ENCODE peak calls at places on chromosomes 16 and 17, in seven cellular contexts. K is chondrocyte, Z is foreskin fibroblast, R is uterus, B is choroid plexus epithelial cell, A is prostate gland, L is heart left ventricle. M is an unnamed sample.

GRCh38 chr17:11651089-11651488 is 52.8 kb downstream of the DNAH9 start:
- DNase-seq in Z (no peak), A (no peak), L (no peak), B (no peak), R (no peak), K (no peak), M (no peak)

GRCh38 chr17:60491771-60492170 is 34.3 kb downstream of the APPBP2 start:
- DNase-seq in Z (no peak), A (no peak), B (no peak), K (no peak), R (no peak), L (no peak), M (no peak)

GRCh38 chr17:58710948-58711552 is 18.6 kb downstream of the RAD51C start:
- DNase-seq in Z (peak), K (no peak), R (peak), L (no peak), B (peak), A (peak), M (peak)

GRCh38 chr16:53378138-53378537 is 56.1 kb upstream of the RBL2 start:
- DNase-seq in A (no peak), K (no peak), L (no peak), Z (no peak), B (no peak), R (no peak), M (no peak)

GRCh38 chr16:70715113-70715711 is 29.4 kb upstream of the MTSS2 start:
- DNase-seq in B (peak), A (peak), K (peak), L (peak), R (peak), Z (peak), M (no peak)

GRCh38 chr17:81509048-81509686 is 3.4 kb downstream of the ACTG1 start:
- DNase-seq in Z (no peak), K (no peak), R (no peak), L (no peak), A (no peak), B (peak), M (no peak)

GRCh38 chr17:4895676-4896331 is 3.5 kb upstream of the C17orf107 start:
- DNase-seq in Z (no peak), A (no peak), R (no peak), L (no peak), B (no peak), K (peak), M (no peak)

GRCh38 chr16:68065716-68066305 is 19.4 kb upstream of the NFATC3 start:
- DNase-seq in B (peak), R (no peak), A (no peak), L (no peak), Z (peak), K (peak), M (no peak)

GRCh38 chr16:278863-279366 is 1.5 kb upstream of the ARHGDIG start:
- DNase-seq in B (peak), Z (no peak), L (peak), A (no peak), R (no peak), K (no peak), M (no peak)

GRCh38 chr17:47276868-47277267 is 23.2 kb downstream of the ITGB3 start:
- DNase-seq in A (no peak), Z (peak), K (no peak), R (peak), L (peak), B (peak), M (no peak)

GRCh38 chr17:58969156-58969555 is 137.5 kb downstream of the TRIM37 start:
- DNase-seq in Z (no peak), K (no peak), L (no peak), A (no peak), B (no peak), R (no peak), M (no peak)

GRCh38 chr17:61251939-61252865 is 147.4 kb upstream of the TBX2 start:
- DNase-seq in Z (peak), L (peak), K (peak), A (peak), B (peak), R (peak), M (no peak)

GRCh38 chr16:58500329-58501241 is 642 bp downstream of the NDRG4 start:
- DNase-seq in Z (no peak), K (peak), A (no peak), B (no peak), L (no peak), R (no peak), M (no peak)

GRCh38 chr17:72952220-72952619 is 140.3 kb downstream of the SLC39A11 start:
- DNase-seq in A (no peak), L (no peak), K (no peak), B (no peak), R (no peak), Z (no peak), M (no peak)

GRCh38 chr16:86462334-86463084 is 47.8 kb upstream of the FOXF1 start:
- DNase-seq in Z (no peak), R (no peak), B (peak), K (no peak), A (no peak), L (no peak), M (no peak)

GRCh38 chr16:31181102-31181830 is 1.3 kb downstream of the FUS start:
- DNase-seq in B (peak), R (peak), A (no peak), Z (peak), K (peak), L (peak), M (no peak)

GRCh38 chr16:65083181-65083845 is 38.5 kb downstream of the CDH11 start:
- DNase-seq in B (no peak), A (no peak), L (no peak), R (no peak), Z (no peak), K (no peak), M (no peak)

GRCh38 chr17:6488008-6488539 is 43.8 kb downstream of the PIMREG start:
- DNase-seq in Z (no peak), B (no peak), A (no peak), R (no peak), K (no peak), L (no peak), M (no peak)

GRCh38 chr17:19298561-19299213 is 61.5 kb downstream of the EPN2 start:
- DNase-seq in Z (no peak), L (no peak), A (no peak), K (no peak), R (no peak), B (no peak), M (no peak)

GRCh38 chr17:59401725-59402124 is 70.3 kb downstream of the YPEL2 start:
- DNase-seq in A (no peak), K (no peak), B (no peak), R (no peak), L (no peak), Z (no peak), M (no peak)

GRCh38 chr16:3890091-3890490 is 9.6 kb upstream of the CREBBP start:
- DNase-seq in B (no peak), K (peak), A (no peak), R (no peak), L (no peak), Z (no peak), M (no peak)

GRCh38 chr17:60712675-60713074 is 35.0 kb downstream of the BCAS3 start:
- DNase-seq in Z (no peak), K (no peak), L (no peak), R (no peak), A (no peak), B (no peak), M (no peak)

GRCh38 chr17:63480826-63481487 is 4.1 kb downstream of the ACE start:
- DNase-seq in Z (no peak), R (no peak), A (no peak), B (no peak), K (no peak), L (no peak), M (no peak)

GRCh38 chr16:24102120-24102740 is 153.9 kb upstream of the CACNG3 start:
- DNase-seq in R (no peak), B (no peak), Z (no peak), A (no peak), L (no peak), K (no peak), M (no peak)

GRCh38 chr17:45342871-45343526 is 26.2 kb upstream of the MAP3K14 start:
- DNase-seq in K (no peak), B (no peak), R (peak), L (no peak), Z (no peak), A (no peak), M (no peak)

GRCh38 chr17:45346255-45347015 is 29.6 kb upstream of the MAP3K14 start:
- DNase-seq in A (no peak), Z (no peak), R (peak), B (no peak), K (no peak), L (no peak), M (no peak)

GRCh38 chr17:45345246-45345553 is 28.4 kb upstream of the MAP3K14 start:
- DNase-seq in Z (no peak), K (no peak), R (no peak), B (no peak), A (no peak), L (no peak), M (no peak)

GRCh38 chr17:45347451-45347850 is 30.6 kb upstream of the MAP3K14 start:
- DNase-seq in R (no peak), B (no peak), K (no peak), L (no peak), A (no peak), Z (no peak), M (no peak)

GRCh38 chr17:45345554-45346254 is 28.9 kb upstream of the MAP3K14 start:
- DNase-seq in K (no peak), L (no peak), Z (peak), R (peak), A (no peak), B (peak), M (no peak)
- TF ChIP-seq CTCF in K (no peak), L (no peak), Z (no peak), R (no peak), A (no peak), B (no peak), M (no peak)

GRCh38 chr16:19486744-19487325 is 35.1 kb downstream of the GDE1 start:
- DNase-seq in A (no peak), Z (no peak), L (no peak), R (no peak), K (no peak), B (no peak), M (no peak)
- TF ChIP-seq CTCF in A (no peak), Z (no peak), L (no peak), R (no peak), K (no peak), B (no peak), M (no peak)

DNA sequence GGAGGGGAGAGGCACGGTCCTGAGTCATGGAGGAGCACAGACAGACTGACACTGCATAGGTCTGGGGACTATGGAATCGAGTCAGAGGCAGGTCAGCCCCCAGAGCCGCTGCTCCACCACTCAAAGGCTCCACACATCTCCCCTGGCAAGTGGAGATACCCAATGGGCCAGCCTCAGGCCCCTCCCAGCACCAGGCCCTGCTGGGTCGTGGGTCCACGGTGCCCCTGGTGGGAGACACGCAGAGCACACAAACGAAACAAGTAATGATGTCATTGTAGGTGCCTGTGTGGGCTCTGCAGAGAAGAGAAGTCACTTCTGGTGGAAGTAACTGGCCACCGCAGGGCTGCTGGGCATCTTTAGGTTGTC is 59.4 kb upstream of the ENPP7 start:
- DNase-seq in K (peak), B (no peak), A (no peak), L (no peak), R (no peak), Z (no peak), M (no peak)
- TF ChIP-seq CTCF in K (no peak), B (no peak), A (no peak), L (no peak), R (no peak), Z (no peak), M (no peak)

GRCh38 chr17:31067699-31068184 is 27.0 kb upstream of the NF1 start:
- DNase-seq in R (no peak), B (peak), A (no peak), Z (peak), K (no peak), L (no peak), M (no peak)

GRCh38 chr17:31064707-31065106 is 30.1 kb upstream of the NF1 start:
- DNase-seq in R (no peak), B (no peak), K (no peak), A (no peak), Z (no peak), L (no peak), M (no peak)

GRCh38 chr17:31073411-31073810 is 21.4 kb upstream of the NF1 start:
- DNase-seq in K (no peak), L (no peak), Z (no peak), A (no peak), R (no peak), B (no peak), M (no peak)

GRCh38 chr17:31072186-31072585 is 22.6 kb upstream of the NF1 start:
- DNase-seq in Z (peak), R (no peak), A (peak), L (no peak), B (peak), K (no peak), M (no peak)

GRCh38 chr17:31068291-31068690 is 26.5 kb upstream of the NF1 start:
- DNase-seq in B (peak), A (no peak), R (no peak), Z (peak), K (no peak), L (no peak), M (peak)
- TF ChIP-seq CTCF in B (peak), A (no peak), R (no peak), Z (peak), K (peak), L (no peak), M (peak)

GRCh38 chr17:75267403-75268232 is 3.4 kb downstream of the MIF4GD start:
- DNase-seq in R (no peak), K (no peak), L (no peak), B (no peak), A (no peak), Z (no peak), M (no peak)
- TF ChIP-seq CTCF in R (no peak), K (no peak), L (no peak), B (no peak), A (no peak), Z (no peak), M (peak)

DNA sequence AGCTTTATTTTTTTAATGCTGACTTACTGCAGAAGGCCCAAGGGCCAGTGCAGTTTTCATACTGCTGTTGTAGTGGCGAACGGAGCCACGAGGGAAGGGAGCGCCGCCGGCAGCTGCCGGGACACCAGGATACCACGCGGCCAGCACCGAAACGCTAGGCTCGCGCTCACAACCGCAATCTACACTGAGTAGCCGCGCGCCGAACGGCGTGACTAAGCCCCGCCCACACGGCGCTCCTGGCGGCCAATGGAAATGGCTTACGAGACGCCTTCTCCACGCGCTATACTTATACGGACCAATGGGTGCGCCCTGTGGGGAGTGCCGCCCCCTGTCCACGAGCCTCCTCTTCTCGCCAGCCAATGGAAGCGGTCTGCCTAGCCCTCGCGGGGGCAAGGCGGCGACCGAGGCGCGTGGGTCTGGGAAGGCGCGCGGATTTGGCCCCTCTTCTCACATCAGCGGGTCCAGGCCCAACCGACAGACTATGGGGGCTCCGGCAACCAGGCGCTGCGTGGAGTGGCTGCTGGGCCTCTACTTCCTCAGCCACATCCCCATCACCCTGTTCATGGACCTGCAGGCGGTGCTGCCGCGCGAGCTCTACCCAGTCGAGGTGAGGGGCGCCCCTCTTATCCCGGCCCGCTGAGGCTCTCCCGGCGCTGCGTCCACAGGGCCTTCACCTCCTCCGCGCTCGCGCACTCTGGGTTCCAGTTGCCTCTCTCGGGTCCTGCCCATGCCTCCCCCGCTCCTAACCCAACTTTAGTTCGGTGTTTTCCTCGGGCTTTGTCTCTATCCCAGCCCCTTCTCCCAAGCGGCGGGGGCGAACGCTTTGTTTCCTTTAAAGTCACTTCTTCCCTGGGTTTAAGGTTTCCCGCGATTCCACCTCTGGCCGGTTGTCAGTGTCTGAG is at the start of gene TMEM97:
- DNase-seq in K (peak), R (peak), B (peak), A (peak), L (peak), Z (peak), M (peak)
- TF ChIP-seq CTCF in K (peak), R (peak), B (peak), A (peak), L (no peak), Z (peak), M (no peak)

GRCh38 chr16:1461146-1461545 is 13.7 kb downstream of the CLCN7 start:
- DNase-seq in Z (no peak), B (no peak), R (peak), K (no peak), L (no peak), A (no peak), M (no peak)
- TF ChIP-seq CTCF in Z (no peak), B (no peak), R (no peak), K (no peak), L (no peak), A (no peak), M (no peak)